ENCODE peak calls at places on chromosomes 2 and 18, in five cellular contexts. Q, S, H, M and K are unnamed samples.

GRCh38 chr2:229133155-229133772 is 137.8 kb downstream of the PID1 start:
- DNase-seq in M (peak; percentile 26), H (no peak), S (no peak), Q (no peak), K (no peak)

GRCh38 chr2:177666408-177666807 is 273.8 kb downstream of the AGPS start:
- DNase-seq in Q (no peak), S (no peak), M (no peak), H (no peak), K (no peak)

GRCh38 chr18:55964171-55964570 is 376.2 kb upstream of the TCF4 start:
- DNase-seq in S (no peak), M (no peak), H (no peak), Q (no peak), K (no peak)

GRCh38 chr2:7118606-7119503 is 201.6 kb downstream of the RNF144A start:
- DNase-seq in Q (no peak), H (no peak), S (peak; percentile 55), M (peak; percentile 23), K (no peak)

GRCh38 chr2:226583715-226584114 is 215.9 kb downstream of the IRS1 start:
- DNase-seq in S (no peak), H (no peak), Q (no peak), M (no peak), K (no peak)

GRCh38 chr2:32627901-32628645 is at the start of gene TTC27:
- DNase-seq in M (peak; percentile 98), Q (peak; percentile 96), S (peak; percentile 97), H (peak; percentile 94), K (peak; percentile 84)

GRCh38 chr2:43417296-43417695 is 178.5 kb downstream of the THADA start:
- DNase-seq in S (no peak), H (no peak), M (no peak), Q (no peak), K (no peak)

GRCh38 chr18:68800075-68800474 is 2.2 kb downstream of the CCDC102B start:
- DNase-seq in M (no peak), Q (no peak), H (no peak), S (no peak), K (no peak)

GRCh38 chr2:182186132-182186735 is 200.6 kb downstream of the PPP1R1C start:
- DNase-seq in H (no peak), Q (no peak), S (no peak), M (no peak), K (no peak)

GRCh38 chr2:221203846-221204245 is 368.3 kb downstream of the EPHA4 start:
- DNase-seq in M (peak; percentile 27), Q (no peak), S (no peak), H (no peak), K (no peak)

GRCh38 chr2:203804070-203804469 is 63.5 kb upstream of the CTLA4 start:
- DNase-seq in S (peak; percentile 70), M (no peak), H (peak; percentile 21), Q (no peak), K (no peak)

GRCh38 chr18:74803117-74803516 is 205.4 kb downstream of the ZNF407 start:
- DNase-seq in M (no peak), H (no peak), Q (no peak), S (no peak), K (no peak)

GRCh38 chr18:59142274-59142673 is 2.6 kb downstream of the SEC11C start:
- DNase-seq in H (no peak), Q (no peak), S (no peak), M (no peak), K (no peak)

GRCh38 chr2:144097440-144098225 is 422.3 kb downstream of the ZEB2 start:
- DNase-seq in H (no peak), S (no peak), Q (no peak), M (no peak), K (no peak)

GRCh38 chr2:20584637-20585321 is 66.1 kb downstream of the HS1BP3 start:
- DNase-seq in S (peak; percentile 71), H (peak; percentile 65), M (peak; percentile 43), Q (no peak), K (no peak)

GRCh38 chr2:108778857-108779256 is 7.7 kb upstream of the CCDC138 start:
- DNase-seq in Q (no peak), S (no peak), M (no peak), H (no peak), K (no peak)
- H3K4me3 ChIP-seq in Q (no peak overlapping the region), S (no peak overlapping the region), M (no peak overlapping the region), H (no peak overlapping the region), K (no peak overlapping the region)

GRCh38 chr2:40395169-40396023 is 56.5 kb downstream of the SLC8A1 start:
- DNase-seq in H (no peak), Q (no peak), M (no peak), S (no peak), K (no peak)

GRCh38 chr2:40394597-40394996 is 57.3 kb downstream of the SLC8A1 start:
- DNase-seq in S (no peak), H (no peak), Q (no peak), M (no peak), K (no peak)

GRCh38 chr2:40397720-40398119 is 54.2 kb downstream of the SLC8A1 start:
- DNase-seq in Q (no peak), H (no peak), M (no peak), S (no peak), K (no peak)

DNA sequence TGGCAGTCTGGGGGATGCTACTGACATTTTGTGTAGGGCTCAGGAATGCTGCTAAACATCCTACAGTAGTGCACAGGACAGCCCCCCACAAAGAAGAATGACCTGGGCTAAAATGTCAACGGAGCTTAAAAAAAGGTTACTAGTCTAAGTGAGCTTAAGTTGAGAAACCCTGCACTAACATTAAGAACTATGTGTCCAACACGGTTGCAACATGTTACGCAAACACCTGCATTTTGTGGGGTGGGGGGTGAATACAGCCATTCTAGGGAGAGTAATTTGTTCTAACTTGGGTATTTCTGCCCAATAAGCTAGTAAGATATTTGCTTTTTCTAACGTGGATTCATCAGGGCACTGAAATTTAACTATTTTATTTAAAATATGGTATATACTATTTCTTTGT is 57.9 kb downstream of the SLC8A1 start:
- DNase-seq in Q (no peak), M (no peak), H (no peak), S (no peak), K (no peak)
- H3K4me1 ChIP-seq in Q (no peaks in the 10 kb centered on the region), M (no peaks in the 10 kb centered on the region), H (no peaks in the 10 kb centered on the region), S (no peaks in the 10 kb centered on the region), K (no peaks in the 10 kb centered on the region)

GRCh38 chr18:57965246-57965645 is 78.8 kb upstream of the NEDD4L start:
- DNase-seq in H (no peak), M (peak; percentile 13), Q (no peak), S (no peak), K (no peak)

GRCh38 chr18:57961876-57962505 is 82.0 kb upstream of the NEDD4L start:
- DNase-seq in S (no peak), H (no peak), M (no peak), Q (no peak), K (no peak)

GRCh38 chr18:57959278-57959677 is 84.7 kb upstream of the NEDD4L start:
- DNase-seq in S (no peak), H (no peak), Q (peak; percentile 37), M (peak; percentile 74), K (no peak)

GRCh38 chr18:57957210-57957609 is 86.8 kb upstream of the NEDD4L start:
- DNase-seq in H (no peak), Q (no peak), S (no peak), M (no peak), K (no peak)

DNA sequence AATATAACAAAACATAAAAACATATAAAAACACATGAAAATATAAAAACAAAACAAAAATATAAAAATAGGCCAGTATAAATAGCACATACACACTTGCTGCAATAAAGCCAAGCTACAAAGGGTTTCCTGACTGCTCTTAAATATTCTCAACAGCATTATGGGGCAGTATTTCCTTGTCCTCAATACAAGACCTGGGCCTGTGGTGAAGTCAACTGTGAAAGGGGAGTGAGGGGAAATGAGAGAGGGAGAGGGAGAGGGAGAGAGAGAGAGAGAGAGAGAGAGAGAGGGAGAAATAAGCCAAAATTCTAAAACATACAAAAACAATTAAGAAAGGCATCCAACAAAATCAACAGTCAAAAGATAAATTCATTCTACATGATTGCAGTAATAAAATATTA is 82.6 kb upstream of the NEDD4L start:
- DNase-seq in M (no peak), Q (no peak), H (no peak), S (no peak), K (no peak)
- H3K27ac ChIP-seq in M (no peak overlapping the region), Q (no peak overlapping the region), H (no peak overlapping the region), S (no peak overlapping the region), K (no peak overlapping the region)

GRCh38 chr2:10846110-10846861 is 33.7 kb upstream of the PDIA6 start:
- DNase-seq in S (no peak), Q (no peak), H (peak; percentile 41), M (no peak), K (no peak)

GRCh38 chr2:10845640-10846039 is 33.1 kb upstream of the PDIA6 start:
- DNase-seq in M (no peak), Q (no peak), S (no peak), H (no peak), K (no peak)

GRCh38 chr2:10842506-10842905 is 29.9 kb upstream of the PDIA6 start:
- DNase-seq in Q (no peak), M (no peak), H (peak; percentile 82), S (no peak), K (no peak)

GRCh38 chr2:10841547-10842219 is 29.1 kb upstream of the PDIA6 start:
- DNase-seq in S (no peak), M (no peak), Q (no peak), H (no peak), K (no peak)

DNA sequence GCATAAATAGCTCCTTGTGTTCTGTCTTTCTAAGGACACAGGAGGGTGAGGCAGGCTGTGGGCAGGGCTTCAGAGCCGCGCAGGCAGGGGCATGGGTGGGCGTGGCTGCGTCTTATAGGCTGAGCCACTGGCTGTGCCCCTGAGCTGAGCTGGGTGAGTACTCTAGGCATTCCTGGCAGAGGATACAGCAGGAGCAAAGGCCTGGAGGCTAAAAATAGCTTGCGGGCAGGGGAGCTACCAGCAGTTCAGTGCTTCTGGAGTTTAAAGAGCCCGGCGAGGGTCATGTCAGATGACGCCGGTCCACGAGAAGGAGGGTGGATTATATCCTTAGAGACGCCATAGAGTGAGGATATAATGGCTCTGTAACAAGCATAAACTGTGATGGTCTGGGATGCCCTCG is 31.5 kb upstream of the PDIA6 start:
- DNase-seq in S (no peak), H (peak; percentile 95), Q (peak; percentile 73), M (peak; percentile 92), K (no peak)
- H3K4me3 ChIP-seq in S (no peak overlapping the region), H (peak overlapping the region; percentile 2), Q (no peak overlapping the region), M (no peak overlapping the region), K (no peak overlapping the region)

DNA sequence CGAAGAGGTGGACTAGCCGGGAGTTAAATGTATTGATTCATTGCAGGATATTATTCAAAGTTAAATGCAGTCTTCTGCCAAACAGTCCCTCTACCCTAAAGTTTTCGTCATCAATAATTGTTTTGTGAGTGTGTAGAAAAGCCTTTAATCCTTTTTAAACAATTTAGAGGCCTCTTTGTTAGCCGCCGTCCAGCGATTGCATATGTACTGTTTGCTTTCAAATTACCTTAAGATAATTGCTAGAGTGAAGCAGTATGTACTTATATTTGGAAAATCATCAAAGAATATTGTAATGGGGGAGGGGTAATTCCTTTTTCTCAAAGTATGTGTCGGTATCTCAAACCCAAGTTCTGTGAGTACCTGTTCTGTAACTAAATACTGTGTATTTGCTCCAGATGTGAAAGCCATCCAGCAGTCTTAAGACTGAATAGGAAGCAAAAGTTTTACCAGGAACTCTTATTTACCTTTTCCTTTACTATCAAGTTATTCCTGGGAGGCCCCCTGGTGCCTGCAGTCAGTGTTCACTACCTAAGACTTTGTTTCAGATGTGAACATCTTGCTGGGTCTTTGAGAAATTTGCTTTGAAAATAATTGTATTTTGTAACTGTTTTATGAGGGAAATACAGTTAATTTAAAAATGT is 1.5 kb downstream of the PPP1CB start:
- DNase-seq in M (peak; percentile 78), H (peak; percentile 71), S (peak; percentile 54), Q (peak; percentile 68), K (no peak)
- H3K4me1 ChIP-seq in M (peaks cover 50% of the 10 kb centered on the region), H (peaks cover 57% of the 10 kb centered on the region), S (peaks cover 6% of the 10 kb centered on the region), Q (peaks cover 25% of the 10 kb centered on the region), K (peaks cover 27% of the 10 kb centered on the region)

GRCh38 chr2:12316464-12316863 is 400.3 kb upstream of the TRIB2 start:
- DNase-seq in H (no peak), M (no peak), Q (no peak), S (no peak), K (no peak)
- H3K27ac ChIP-seq in H (no peak overlapping the region), M (no peak overlapping the region), Q (no peak overlapping the region), S (no peak overlapping the region), K (no peak overlapping the region)